ENCODE peak calls at places on chromosome 19, in six cellular contexts. H is thoracic aorta; K is stomach; U is activated CD8-positive, alpha-beta T cell treated with anti-CD3 and anti-CD28 coated beads for 36 hours; B is Caco-2; P is nephron progenitor cell. N is an unnamed sample.

GRCh38 chr19:43639507-43640423 is at the start of gene CADM4:
- DNase-seq in U (peak), K (peak), B (peak), P (peak), H (no peak), N (no peak)

GRCh38 chr19:5632241-5632612 is 9.3 kb downstream of the SAFB start:
- DNase-seq in U (no peak), K (no peak), P (no peak), B (no peak), H (no peak), N (no peak)

GRCh38 chr19:8451885-8452284 is 7.1 kb downstream of the HNRNPM start:
- DNase-seq in B (no peak), H (no peak), U (no peak), K (no peak), P (no peak), N (no peak)

GRCh38 chr19:3683866-3684816 is 16.1 kb downstream of the PIP5K1C start:
- DNase-seq in H (no peak), B (no peak), U (peak), P (no peak), K (no peak), N (no peak)

GRCh38 chr19:46546194-46546896 is 50.7 kb upstream of the PNMA8B start:
- DNase-seq in B (peak), K (peak), U (peak), P (peak), H (no peak), N (no peak)

GRCh38 chr19:17522988-17523872 is 11.8 kb downstream of the PGLS start:
- DNase-seq in B (no peak), U (peak), K (peak), P (no peak), H (no peak), N (no peak)

GRCh38 chr19:17441241-17442135 is 7.0 kb downstream of the TMEM221 start:
- DNase-seq in B (no peak), H (no peak), U (peak), K (no peak), P (peak), N (no peak)

GRCh38 chr19:43774103-43774939 is 6.5 kb downstream of the KCNN4 start:
- DNase-seq in B (no peak), U (no peak), H (no peak), P (peak), K (peak), N (no peak)

GRCh38 chr19:13082192-13083007 is 20.3 kb downstream of the LYL1 start:
- DNase-seq in B (peak), K (no peak), H (no peak), P (peak), U (no peak), N (no peak)

GRCh38 chr19:33236696-33237390 is 11.2 kb upstream of the SLC7A10 start:
- DNase-seq in B (no peak), P (no peak), K (no peak), H (no peak), U (no peak), N (no peak)

GRCh38 chr19:3220576-3220975 is 3.9 kb upstream of the CELF5 start:
- DNase-seq in B (no peak), K (no peak), H (no peak), P (no peak), U (no peak), N (no peak)

GRCh38 chr19:31347828-31348314 is 1.4 kb downstream of the TSHZ3 start:
- DNase-seq in H (no peak), K (no peak), U (no peak), B (no peak), P (no peak), N (no peak)

GRCh38 chr19:283395-283794 is 7.8 kb downstream of the PLPP2 start:
- DNase-seq in K (no peak), U (no peak), P (no peak), B (no peak), H (no peak), N (no peak)

GRCh38 chr19:29523568-29523967 is 2.2 kb upstream of the VSTM2B start:
- DNase-seq in K (no peak), U (no peak), B (no peak), P (no peak), H (no peak), N (no peak)

GRCh38 chr19:55602104-55603001 is 2.3 kb downstream of the ZNF524 start:
- DNase-seq in P (no peak), U (no peak), K (no peak), B (no peak), H (no peak), N (no peak)

GRCh38 chr19:1945899-1946298 is 4.9 kb downstream of the CSNK1G2 start:
- DNase-seq in B (peak), U (peak), P (peak), K (peak), H (no peak), N (no peak)

GRCh38 chr19:51387924-51388389 is at the start of gene LIM2:
- DNase-seq in H (no peak), U (peak), B (no peak), K (no peak), P (peak), N (no peak)
- TF ChIP-seq CTCF in H (no peak), U (no peak), B (no peak), K (no peak), P (no peak), N (no peak)

DNA sequence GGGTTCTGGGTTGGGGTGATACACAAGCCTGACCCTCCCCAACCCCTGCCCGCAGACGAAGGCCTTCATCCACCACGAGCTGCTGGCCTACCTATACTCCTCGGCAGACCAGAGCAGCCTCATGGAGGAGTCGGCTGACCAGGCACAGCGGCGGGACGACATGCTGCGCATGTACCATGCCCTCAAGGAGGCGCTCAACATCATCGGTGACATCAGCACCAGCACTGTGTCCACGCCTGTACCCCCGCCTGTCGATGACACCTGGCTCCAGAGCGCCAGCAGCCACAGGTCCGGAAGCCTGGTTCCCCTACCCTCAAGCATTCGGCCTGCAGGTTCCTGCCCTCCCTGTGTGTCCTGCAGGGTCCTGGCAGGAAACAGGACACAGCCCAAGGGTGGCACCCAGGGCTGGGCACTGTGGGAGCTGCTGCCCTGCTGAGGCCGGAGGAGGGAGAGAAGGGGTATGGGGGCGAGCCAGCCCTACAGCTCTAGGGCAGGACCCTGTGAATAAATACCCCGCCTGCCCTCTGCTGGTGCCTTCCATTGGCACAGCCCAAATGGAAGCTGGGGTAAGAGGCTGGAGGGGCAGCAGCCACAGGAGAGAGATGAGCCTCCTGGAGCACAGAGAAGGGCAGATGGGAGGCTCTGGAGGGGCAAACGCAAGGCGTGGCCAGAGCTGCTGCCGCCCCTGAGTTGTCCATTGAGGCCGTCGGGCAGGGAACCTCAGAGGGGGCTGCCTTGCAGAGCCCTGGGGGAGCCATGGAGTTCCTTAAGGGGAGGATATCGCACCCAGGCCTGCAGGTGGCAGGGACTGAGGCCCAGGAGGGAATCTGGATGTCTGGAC is 6.8 kb downstream of the TMED1 start:
- DNase-seq in U (peak), P (no peak), B (no peak), K (no peak), H (no peak), N (no peak)
- TF ChIP-seq CTCF in U (peak), P (no peak), B (peak), K (no peak), H (no peak), N (peak)

DNA sequence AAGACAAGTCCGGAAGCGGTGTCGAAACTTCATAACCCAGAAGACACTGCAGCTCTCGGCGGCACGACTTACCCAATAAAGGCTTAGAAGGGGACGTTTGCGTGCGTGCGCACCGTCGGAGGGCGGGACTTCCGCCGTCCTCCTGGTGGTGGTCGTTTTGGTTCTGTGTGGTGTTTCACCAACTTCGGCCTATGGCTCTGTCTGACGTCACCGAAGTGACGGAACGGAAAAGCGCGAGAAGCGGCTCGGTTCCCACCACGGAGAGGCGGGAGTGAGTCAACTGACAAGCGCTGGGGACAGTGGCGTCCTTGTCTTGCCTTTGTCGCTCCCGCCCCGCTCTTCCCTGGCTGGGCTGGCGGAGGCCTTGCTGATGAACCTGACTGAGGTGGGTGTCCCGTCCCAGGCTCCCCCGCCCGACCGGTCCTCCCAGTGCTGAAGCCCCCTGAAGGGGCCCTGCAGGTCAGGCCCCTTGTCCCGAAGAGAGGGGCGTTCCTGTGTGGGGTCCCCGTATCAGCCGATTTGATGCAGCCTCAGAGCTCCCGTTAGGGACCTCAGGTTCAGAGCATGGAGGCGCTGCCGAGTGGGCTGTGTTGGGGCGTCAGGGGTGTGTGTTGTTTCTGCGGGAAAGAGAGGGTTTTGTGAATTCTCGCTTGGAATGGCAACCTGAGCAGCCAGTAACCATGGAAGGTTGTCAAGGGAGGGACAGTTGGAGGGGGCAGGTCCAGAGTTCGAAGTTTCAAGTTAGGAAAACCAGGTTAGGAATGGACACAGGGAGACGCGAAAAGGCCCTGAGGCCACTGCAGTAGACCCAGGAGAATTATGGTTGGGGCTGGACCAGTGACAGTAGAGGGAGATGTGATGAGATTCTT is at the start of gene ZNF548:
- DNase-seq in P (peak), U (peak), H (peak), B (peak), K (peak), N (peak)
- TF ChIP-seq CTCF in P (no peak), U (no peak), H (peak), B (no peak), K (no peak), N (peak)

GRCh38 chr19:48780684-48781391 is 25.5 kb downstream of the FGF21 start:
- DNase-seq in B (peak), K (peak), H (no peak), P (no peak), U (no peak), N (no peak)

GRCh38 chr19:48779636-48780035 is 24.3 kb downstream of the FGF21 start:
- DNase-seq in H (no peak), U (no peak), P (no peak), B (no peak), K (no peak), N (no peak)

DNA sequence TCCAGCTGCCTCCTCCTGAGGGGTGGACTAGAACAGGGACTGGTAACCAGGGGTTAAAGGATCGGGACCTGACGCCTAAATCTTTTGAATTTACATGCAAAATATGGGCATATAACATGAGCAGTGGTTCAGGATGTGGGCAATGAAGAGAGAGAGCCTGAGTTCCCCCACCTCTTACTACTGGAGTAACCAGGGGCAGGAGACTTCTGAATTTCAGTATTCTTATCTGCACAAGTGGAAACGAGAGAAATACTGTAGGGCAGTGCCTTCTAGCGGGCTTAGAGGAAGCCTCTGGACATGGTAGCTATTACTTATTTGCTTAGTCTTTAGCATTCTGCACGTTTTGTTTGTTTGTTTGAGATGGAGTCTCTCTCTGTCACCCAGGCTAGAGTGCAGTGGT is 26.3 kb downstream of the BCAT2 start:
- DNase-seq in U (no peak), P (no peak), K (no peak), B (no peak), H (no peak), N (no peak)
- TF ChIP-seq CTCF in U (no peak), P (no peak), K (no peak), B (peak), H (no peak), N (no peak)

GRCh38 chr19:42343344-42344110 is 18.1 kb downstream of the MEGF8 start:
- DNase-seq in B (no peak), H (no peak), U (peak), P (peak), K (no peak), N (no peak)
- TF ChIP-seq CTCF in B (peak), H (no peak), U (no peak), P (no peak), K (no peak), N (peak)

DNA sequence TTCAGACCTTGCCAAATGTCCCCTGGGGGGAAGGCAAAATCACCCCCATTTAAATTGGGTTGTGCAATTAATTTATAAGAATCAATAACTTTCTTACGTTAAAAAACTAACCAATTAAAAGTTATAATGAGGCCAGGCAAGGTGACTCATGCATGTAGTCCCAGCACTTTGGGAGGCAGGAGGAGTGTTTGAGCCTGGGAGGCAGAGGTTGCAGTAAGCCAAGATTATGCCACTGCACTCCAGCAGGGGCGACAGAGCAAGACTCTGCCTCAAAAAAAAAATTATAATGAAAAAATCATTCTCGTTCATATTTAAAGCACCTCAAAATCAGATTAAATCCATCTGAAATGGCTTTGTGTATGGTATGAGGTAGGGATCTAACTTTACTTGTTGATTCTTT is 18.4 kb upstream of the SIGLEC14 start:
- DNase-seq in P (no peak), U (no peak), K (no peak), B (no peak), H (no peak), N (no peak)
- TF ChIP-seq CTCF in P (no peak), U (peak), K (no peak), B (no peak), H (no peak), N (peak)

DNA sequence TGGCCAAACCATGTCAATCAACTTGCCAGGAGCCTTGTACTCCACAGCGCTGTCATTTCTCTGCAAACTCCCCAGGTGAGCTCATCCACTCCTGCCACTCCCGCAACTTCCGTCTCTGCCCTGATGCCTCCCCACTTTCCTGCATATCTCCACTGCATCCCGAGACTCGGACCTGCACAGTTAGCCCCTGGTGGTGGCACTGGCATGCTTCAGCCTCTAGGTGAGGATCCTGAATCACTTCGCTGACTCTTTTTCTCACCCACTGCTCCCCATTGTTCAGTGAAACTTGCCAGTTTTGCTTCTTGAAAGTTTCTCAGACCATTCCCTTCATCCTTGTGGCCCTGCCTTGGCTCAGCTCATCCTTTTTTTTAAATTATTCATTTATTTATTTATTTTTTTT is 3.4 kb upstream of the CTU1 start:
- DNase-seq in U (no peak), K (no peak), B (no peak), P (peak), H (no peak), N (no peak)
- TF ChIP-seq CTCF in U (peak), K (no peak), B (no peak), P (peak), H (no peak), N (no peak)

GRCh38 chr19:11420429-11420893 is 1.3 kb upstream of the RGL3 start:
- DNase-seq in H (no peak), P (peak), B (no peak), U (no peak), K (no peak), N (no peak)

GRCh38 chr19:11418166-11418517 is 972 bp downstream of the RGL3 start:
- DNase-seq in H (no peak), B (no peak), K (no peak), P (no peak), U (no peak), N (no peak)

GRCh38 chr19:11416346-11417052 is 2.6 kb downstream of the RGL3 start:
- DNase-seq in H (no peak), P (no peak), U (no peak), K (no peak), B (no peak), N (no peak)

GRCh38 chr19:11420894-11421606 is 1.9 kb upstream of the RGL3 start:
- DNase-seq in K (no peak), B (no peak), H (no peak), P (peak), U (peak), N (no peak)

GRCh38 chr19:11418518-11419506 is at the start of gene RGL3:
- DNase-seq in K (peak), H (no peak), U (no peak), B (peak), P (peak), N (no peak)
- TF ChIP-seq CTCF in K (no peak), H (no peak), U (no peak), B (no peak), P (no peak), N (no peak)

N was measured in BJ.